ENCODE peak calls at places on chromosomes 16 and 17, in seven cellular contexts. A is nucleus accumbens; U is activated CD8-positive, alpha-beta memory T cell treated with anti-CD3 and anti-CD28 coated beads for 1 hour; V is iPS-NIHi11; L is H9; Q is psoas muscle; R is progenitor cell of endocrine pancreas. B is an unnamed sample.

GRCh38 chr16:66478733-66479511 is 51.8 kb downstream of the BEAN1 start:
- DNase-seq in U (peak), V (peak), A (no peak), L (peak), R (no peak), Q (peak), B (peak)

GRCh38 chr17:8964801-8965393 is 610 bp downstream of the PIK3R5 start:
- DNase-seq in Q (no peak), U (no peak), V (no peak), L (peak), R (no peak), A (no peak), B (peak)

GRCh38 chr17:64077409-64077808 is 52.5 kb downstream of the ERN1 start:
- DNase-seq in A (no peak), V (no peak), Q (no peak), L (no peak), U (no peak), R (no peak), B (peak)

GRCh38 chr17:7445011-7445927 is at the start of gene CHRNB1:
- DNase-seq in L (peak), Q (peak), V (peak), R (peak), A (no peak), U (no peak), B (peak)

GRCh38 chr17:78369791-78370381 is 8.6 kb upstream of the PGS1 start:
- DNase-seq in Q (no peak), L (peak), A (no peak), V (no peak), U (no peak), R (no peak), B (no peak)

GRCh38 chr17:73532441-73532901 is 111.8 kb downstream of the SDK2 start:
- DNase-seq in V (no peak), A (no peak), Q (no peak), L (no peak), R (no peak), U (no peak), B (no peak)

GRCh38 chr16:87945351-87946042 is 5.7 kb upstream of the BANP start:
- DNase-seq in L (peak), U (no peak), A (peak), Q (peak), V (peak), R (peak), B (peak)

GRCh38 chr16:81261049-81261648 is 22.7 kb downstream of the BCO1 start:
- DNase-seq in L (peak), A (no peak), V (peak), U (no peak), R (no peak), Q (no peak), B (no peak)

GRCh38 chr17:79114455-79115301 is 40.1 kb downstream of the ENGASE start:
- DNase-seq in V (peak), A (no peak), R (no peak), L (no peak), U (no peak), Q (peak), B (no peak)

GRCh38 chr17:81579821-81580321 is 27.7 kb upstream of the FAAP100 start:
- DNase-seq in V (no peak), L (peak), R (no peak), A (no peak), Q (no peak), U (no peak), B (no peak)

GRCh38 chr16:51343411-51343810 is 192.3 kb upstream of the SALL1 start:
- DNase-seq in L (no peak), Q (no peak), U (no peak), A (no peak), R (no peak), V (no peak), B (no peak)

GRCh38 chr16:23700509-23700908 is 12.5 kb downstream of the ERN2 start:
- DNase-seq in Q (no peak), U (no peak), L (peak), V (peak), R (no peak), A (no peak), B (no peak)

GRCh38 chr17:36475346-36475970 is 11.0 kb upstream of the ZNHIT3 start:
- DNase-seq in U (no peak), R (no peak), L (no peak), Q (no peak), V (no peak), A (no peak), B (no peak)

GRCh38 chr16:53055603-53056527 is 1.1 kb downstream of the CHD9 start:
- DNase-seq in U (no peak), V (no peak), L (peak), Q (no peak), A (no peak), R (no peak), B (no peak)

B was measured in trophoblast cell.